ENCODE peak calls at places on chromosomes 4 and X, in ten cellular contexts. One of them, this sample, is unnamed.

GRCh38 chrX:121802881-121803412 is 755.5 kb downstream of the GLUD2 start:
- DNase-seq in psoas muscle: no peak
- DNase-seq in A549: no peak
- DNase-seq in right cardiac atrium: no peak
- DNase-seq in OCI-LY7: no peak
- DNase-seq in GM23338: peak
- DNase-seq in epithelial cell of proximal tubule: no peak
- DNase-seq in AG10803: no peak
- DNase-seq in IMR-90: no peak
- DNase-seq in fibroblast of lung: no peak
- DNase-seq in this sample: no peak

GRCh38 chr4:120977435-120977997 is 55.0 kb upstream of the PRDM5 start:
- DNase-seq in fibroblast of lung: peak
- DNase-seq in right cardiac atrium: no peak
- DNase-seq in psoas muscle: no peak
- DNase-seq in GM23338: peak
- DNase-seq in OCI-LY7: peak
- DNase-seq in A549: peak
- DNase-seq in epithelial cell of proximal tubule: peak
- DNase-seq in AG10803: peak
- DNase-seq in IMR-90: peak
- DNase-seq in this sample: peak

GRCh38 chrX:46574337-46574940 is 874 bp downstream of the CHST7 start:
- DNase-seq in fibroblast of lung: no peak
- DNase-seq in OCI-LY7: peak
- DNase-seq in GM23338: peak
- DNase-seq in IMR-90: no peak
- DNase-seq in A549: peak
- DNase-seq in AG10803: no peak
- DNase-seq in psoas muscle: peak
- DNase-seq in epithelial cell of proximal tubule: no peak
- DNase-seq in right cardiac atrium: peak
- DNase-seq in this sample: no peak

GRCh38 chrX:123846598-123847038 is 13.2 kb upstream of the XIAP start:
- DNase-seq in OCI-LY7: no peak
- DNase-seq in right cardiac atrium: no peak
- DNase-seq in AG10803: peak
- DNase-seq in psoas muscle: no peak
- DNase-seq in epithelial cell of proximal tubule: no peak
- DNase-seq in A549: peak
- DNase-seq in GM23338: no peak
- DNase-seq in IMR-90: peak
- DNase-seq in fibroblast of lung: peak
- DNase-seq in this sample: peak

GRCh38 chr4:138614462-138615142 is 372.5 kb upstream of the SLC7A11 start:
- DNase-seq in epithelial cell of proximal tubule: no peak
- DNase-seq in fibroblast of lung: no peak
- DNase-seq in OCI-LY7: no peak
- DNase-seq in psoas muscle: no peak
- DNase-seq in AG10803: no peak
- DNase-seq in GM23338: no peak
- DNase-seq in IMR-90: no peak
- DNase-seq in right cardiac atrium: no peak
- DNase-seq in A549: no peak
- DNase-seq in this sample: no peak

GRCh38 chrX:85930099-85930498 is 117.3 kb downstream of the CHM start:
- DNase-seq in IMR-90: no peak
- DNase-seq in right cardiac atrium: no peak
- DNase-seq in epithelial cell of proximal tubule: no peak
- DNase-seq in A549: no peak
- DNase-seq in OCI-LY7: no peak
- DNase-seq in AG10803: no peak
- DNase-seq in fibroblast of lung: no peak
- DNase-seq in psoas muscle: no peak
- DNase-seq in GM23338: no peak
- DNase-seq in this sample: no peak

GRCh38 chr4:75655562-75655961 is 17.6 kb downstream of the G3BP2 start:
- DNase-seq in psoas muscle: no peak
- DNase-seq in OCI-LY7: peak
- DNase-seq in GM23338: no peak
- DNase-seq in right cardiac atrium: no peak
- DNase-seq in IMR-90: no peak
- DNase-seq in fibroblast of lung: no peak
- DNase-seq in epithelial cell of proximal tubule: no peak
- DNase-seq in A549: no peak
- DNase-seq in AG10803: no peak
- DNase-seq in this sample: no peak

GRCh38 chr4:91936301-91936700 is 367.5 kb upstream of the GRID2 start:
- DNase-seq in psoas muscle: no peak
- DNase-seq in A549: no peak
- DNase-seq in IMR-90: peak
- DNase-seq in OCI-LY7: no peak
- DNase-seq in epithelial cell of proximal tubule: no peak
- DNase-seq in GM23338: no peak
- DNase-seq in right cardiac atrium: no peak
- DNase-seq in fibroblast of lung: peak
- DNase-seq in AG10803: no peak
- DNase-seq in this sample: peak

GRCh38 chr4:25103423-25103822 is 56.8 kb downstream of the SEPSECS start:
- DNase-seq in right cardiac atrium: peak
- DNase-seq in psoas muscle: peak
- DNase-seq in OCI-LY7: no peak
- DNase-seq in GM23338: no peak
- DNase-seq in fibroblast of lung: no peak
- DNase-seq in epithelial cell of proximal tubule: no peak
- DNase-seq in IMR-90: no peak
- DNase-seq in A549: no peak
- DNase-seq in AG10803: no peak
- DNase-seq in this sample: no peak

GRCh38 chr4:55078987-55079386 is 46.4 kb downstream of the KDR start:
- DNase-seq in fibroblast of lung: peak
- DNase-seq in epithelial cell of proximal tubule: no peak
- DNase-seq in AG10803: peak
- DNase-seq in psoas muscle: peak
- DNase-seq in IMR-90: peak
- DNase-seq in right cardiac atrium: peak
- DNase-seq in OCI-LY7: no peak
- DNase-seq in A549: no peak
- DNase-seq in GM23338: no peak
- DNase-seq in this sample: no peak

GRCh38 chr4:138788857-138789256 is 226.7 kb upstream of the NOCT start:
- DNase-seq in AG10803: no peak
- DNase-seq in GM23338: no peak
- DNase-seq in right cardiac atrium: no peak
- DNase-seq in epithelial cell of proximal tubule: no peak
- DNase-seq in OCI-LY7: no peak
- DNase-seq in fibroblast of lung: no peak
- DNase-seq in A549: no peak
- DNase-seq in psoas muscle: no peak
- DNase-seq in IMR-90: no peak
- DNase-seq in this sample: no peak

GRCh38 chrX:134537179-134537945 is 77.4 kb downstream of the HPRT1 start:
- DNase-seq in OCI-LY7: no peak
- DNase-seq in right cardiac atrium: no peak
- DNase-seq in AG10803: peak
- DNase-seq in fibroblast of lung: peak
- DNase-seq in epithelial cell of proximal tubule: no peak
- DNase-seq in psoas muscle: no peak
- DNase-seq in GM23338: no peak
- DNase-seq in IMR-90: peak
- DNase-seq in A549: peak
- DNase-seq in this sample: peak

GRCh38 chrX:71199252-71199651 is 23.8 kb upstream of the GJB1 start:
- DNase-seq in A549: no peak
- DNase-seq in AG10803: no peak
- DNase-seq in right cardiac atrium: no peak
- DNase-seq in epithelial cell of proximal tubule: no peak
- DNase-seq in psoas muscle: no peak
- DNase-seq in GM23338: no peak
- DNase-seq in fibroblast of lung: no peak
- DNase-seq in IMR-90: no peak
- DNase-seq in OCI-LY7: no peak
- DNase-seq in this sample: no peak

GRCh38 chrX:154019061-154019621 is 561 bp downstream of the IRAK1 start:
- DNase-seq in A549: no peak
- DNase-seq in right cardiac atrium: peak
- DNase-seq in OCI-LY7: peak
- DNase-seq in GM23338: peak
- DNase-seq in IMR-90: no peak
- DNase-seq in psoas muscle: no peak
- DNase-seq in epithelial cell of proximal tubule: no peak
- DNase-seq in AG10803: no peak
- DNase-seq in fibroblast of lung: no peak
- DNase-seq in this sample: no peak

GRCh38 chrX:18390941-18391538 is 34.4 kb upstream of the CDKL5 start:
- DNase-seq in psoas muscle: peak
- DNase-seq in GM23338: peak
- DNase-seq in IMR-90: peak
- DNase-seq in right cardiac atrium: peak
- DNase-seq in fibroblast of lung: peak
- DNase-seq in AG10803: peak
- DNase-seq in OCI-LY7: peak
- DNase-seq in epithelial cell of proximal tubule: no peak
- DNase-seq in A549: peak
- DNase-seq in this sample: peak

GRCh38 chr4:155796031-155796430 is 37.2 kb downstream of the GUCY1B1 start:
- DNase-seq in epithelial cell of proximal tubule: no peak
- DNase-seq in AG10803: peak
- DNase-seq in IMR-90: peak
- DNase-seq in A549: peak
- DNase-seq in psoas muscle: no peak
- DNase-seq in GM23338: peak
- DNase-seq in OCI-LY7: no peak
- DNase-seq in fibroblast of lung: peak
- DNase-seq in right cardiac atrium: no peak
- DNase-seq in this sample: no peak

GRCh38 chrX:51332188-51332942 is at the start of gene NUDT10:
- DNase-seq in IMR-90: peak
- DNase-seq in epithelial cell of proximal tubule: no peak
- DNase-seq in AG10803: peak
- DNase-seq in A549: peak
- DNase-seq in fibroblast of lung: peak
- DNase-seq in psoas muscle: peak
- DNase-seq in OCI-LY7: no peak
- DNase-seq in right cardiac atrium: peak
- DNase-seq in GM23338: peak
- DNase-seq in this sample: peak
- H3K4me3 ChIP-seq in IMR-90: peak
- H3K4me3 ChIP-seq in epithelial cell of proximal tubule: peak
- H3K4me3 ChIP-seq in AG10803: peak
- H3K4me3 ChIP-seq in A549: peak
- H3K4me3 ChIP-seq in fibroblast of lung: peak
- H3K4me3 ChIP-seq in psoas muscle: peak
- H3K4me3 ChIP-seq in OCI-LY7: no peak
- H3K4me3 ChIP-seq in right cardiac atrium: peak
- H3K4me3 ChIP-seq in GM23338: peak
- H3K4me3 ChIP-seq in this sample: peak

GRCh38 chrX:40157228-40158035 is 59.7 kb upstream of the BCOR start:
- DNase-seq in OCI-LY7: peak
- DNase-seq in GM23338: peak
- DNase-seq in fibroblast of lung: no peak
- DNase-seq in A549: no peak
- DNase-seq in IMR-90: no peak
- DNase-seq in AG10803: no peak
- DNase-seq in psoas muscle: no peak
- DNase-seq in epithelial cell of proximal tubule: no peak
- DNase-seq in right cardiac atrium: no peak
- DNase-seq in this sample: no peak
- H3K4me3 ChIP-seq in OCI-LY7: peak
- H3K4me3 ChIP-seq in GM23338: peak
- H3K4me3 ChIP-seq in fibroblast of lung: peak
- H3K4me3 ChIP-seq in A549: peak
- H3K4me3 ChIP-seq in IMR-90: peak
- H3K4me3 ChIP-seq in AG10803: peak
- H3K4me3 ChIP-seq in psoas muscle: peak
- H3K4me3 ChIP-seq in epithelial cell of proximal tubule: peak
- H3K4me3 ChIP-seq in right cardiac atrium: peak
- H3K4me3 ChIP-seq in this sample: peak

GRCh38 chr4:60396680-60397079 is 803.4 kb upstream of the ADGRL3 start:
- DNase-seq in A549: no peak
- DNase-seq in GM23338: no peak
- DNase-seq in epithelial cell of proximal tubule: no peak
- DNase-seq in AG10803: no peak
- DNase-seq in psoas muscle: no peak
- DNase-seq in fibroblast of lung: no peak
- DNase-seq in IMR-90: no peak
- DNase-seq in OCI-LY7: no peak
- DNase-seq in right cardiac atrium: no peak
- DNase-seq in this sample: no peak
- H3K4me3 ChIP-seq in A549: no peak
- H3K4me3 ChIP-seq in GM23338: no peak
- H3K4me3 ChIP-seq in epithelial cell of proximal tubule: no peak
- H3K4me3 ChIP-seq in AG10803: no peak
- H3K4me3 ChIP-seq in psoas muscle: no peak
- H3K4me3 ChIP-seq in fibroblast of lung: no peak
- H3K4me3 ChIP-seq in IMR-90: no peak
- H3K4me3 ChIP-seq in OCI-LY7: no peak
- H3K4me3 ChIP-seq in right cardiac atrium: no peak
- H3K4me3 ChIP-seq in this sample: no peak

GRCh38 chrX:40151211-40152172 is 53.7 kb upstream of the BCOR start:
- DNase-seq in A549: no peak
- DNase-seq in IMR-90: no peak
- DNase-seq in fibroblast of lung: no peak
- DNase-seq in epithelial cell of proximal tubule: no peak
- DNase-seq in OCI-LY7: no peak
- DNase-seq in GM23338: peak
- DNase-seq in right cardiac atrium: peak
- DNase-seq in psoas muscle: peak
- DNase-seq in AG10803: no peak
- DNase-seq in this sample: no peak
- H3K4me3 ChIP-seq in A549: no peak
- H3K4me3 ChIP-seq in IMR-90: no peak
- H3K4me3 ChIP-seq in fibroblast of lung: no peak
- H3K4me3 ChIP-seq in epithelial cell of proximal tubule: no peak
- H3K4me3 ChIP-seq in OCI-LY7: no peak
- H3K4me3 ChIP-seq in GM23338: peak
- H3K4me3 ChIP-seq in right cardiac atrium: no peak
- H3K4me3 ChIP-seq in psoas muscle: peak
- H3K4me3 ChIP-seq in AG10803: no peak
- H3K4me3 ChIP-seq in this sample: no peak

This sample was measured in fibroblast of villous mesenchyme.